ENCODE peak calls at places on chromosomes 12 and 14, in six cellular contexts. One of them, this sample, is unnamed.

GRCh38 chr12:113933201-113933786 is 32.8 kb downstream of the RBM19 start:
- DNase-seq in K562: peak
- DNase-seq in GM12878: no peak
- DNase-seq in GM12891: no peak
- DNase-seq in HepG2: no peak
- DNase-seq in H1: no peak
- DNase-seq in this sample: no peak

GRCh38 chr12:113040722-113041168 is 15.8 kb upstream of the DTX1 start:
- DNase-seq in K562: no peak
- DNase-seq in GM12878: no peak
- DNase-seq in HepG2: peak
- DNase-seq in H1: no peak
- DNase-seq in GM12891: no peak
- DNase-seq in this sample: no peak

GRCh38 chr12:63196168-63196567 is 45.2 kb upstream of the AVPR1A start:
- DNase-seq in K562: no peak
- DNase-seq in GM12878: no peak
- DNase-seq in HepG2: no peak
- DNase-seq in GM12891: no peak
- DNase-seq in H1: no peak
- DNase-seq in this sample: no peak

GRCh38 chr12:11969437-11970154 is 101.1 kb upstream of the BCL2L14 start:
- DNase-seq in H1: no peak
- DNase-seq in HepG2: no peak
- DNase-seq in GM12878: peak
- DNase-seq in K562: no peak
- DNase-seq in GM12891: peak
- DNase-seq in this sample: peak

GRCh38 chr12:32211066-32211768 is 104.6 kb downstream of the BICD1 start:
- DNase-seq in K562: no peak
- DNase-seq in GM12878: no peak
- DNase-seq in GM12891: no peak
- DNase-seq in HepG2: no peak
- DNase-seq in H1: no peak
- DNase-seq in this sample: no peak

GRCh38 chr14:72830786-72831583 is 62.9 kb downstream of the DPF3 start:
- DNase-seq in GM12891: no peak
- DNase-seq in K562: no peak
- DNase-seq in H1: no peak
- DNase-seq in GM12878: no peak
- DNase-seq in HepG2: no peak
- DNase-seq in this sample: no peak

GRCh38 chr14:56131004-56131864 is 13.0 kb downstream of the PELI2 start:
- DNase-seq in HepG2: no peak
- DNase-seq in H1: no peak
- DNase-seq in GM12878: no peak
- DNase-seq in GM12891: no peak
- DNase-seq in K562: no peak
- DNase-seq in this sample: no peak

GRCh38 chr14:20748439-20748838 is 2.8 kb downstream of the EDDM3A start:
- DNase-seq in GM12891: no peak
- DNase-seq in K562: no peak
- DNase-seq in HepG2: no peak
- DNase-seq in H1: no peak
- DNase-seq in GM12878: no peak
- DNase-seq in this sample: no peak

GRCh38 chr14:72104011-72104613 is 171.9 kb downstream of the RGS6 start:
- DNase-seq in GM12891: peak
- DNase-seq in HepG2: no peak
- DNase-seq in H1: peak
- DNase-seq in GM12878: no peak
- DNase-seq in K562: peak
- DNase-seq in this sample: peak

GRCh38 chr12:124388679-124389536 is 94.0 kb downstream of the RFLNA start:
- DNase-seq in H1: peak
- DNase-seq in GM12891: no peak
- DNase-seq in GM12878: no peak
- DNase-seq in HepG2: peak
- DNase-seq in K562: no peak
- DNase-seq in this sample: no peak

GRCh38 chr14:68780358-68781160 is 12.3 kb downstream of the ZFP36L1 start:
- DNase-seq in K562: peak
- DNase-seq in HepG2: no peak
- DNase-seq in GM12891: no peak
- DNase-seq in GM12878: no peak
- DNase-seq in H1: no peak
- DNase-seq in this sample: no peak

GRCh38 chr14:43411841-43412240 is 1095.2 kb downstream of the FSCB start:
- DNase-seq in GM12891: no peak
- DNase-seq in K562: no peak
- DNase-seq in HepG2: no peak
- DNase-seq in GM12878: no peak
- DNase-seq in H1: no peak
- DNase-seq in this sample: no peak

GRCh38 chr12:130446846-130447654 is 109.4 kb downstream of the PIWIL1 start:
- DNase-seq in H1: no peak
- DNase-seq in HepG2: no peak
- DNase-seq in K562: no peak
- DNase-seq in GM12891: no peak
- DNase-seq in GM12878: no peak
- DNase-seq in this sample: no peak

GRCh38 chr14:72699433-72699832 is 194.5 kb downstream of the DPF3 start:
- DNase-seq in H1: no peak
- DNase-seq in HepG2: no peak
- DNase-seq in GM12878: no peak
- DNase-seq in GM12891: no peak
- DNase-seq in K562: no peak
- DNase-seq in this sample: no peak

GRCh38 chr12:103928736-103929050 is 1.5 kb upstream of the HSP90B1 start:
- DNase-seq in HepG2: no peak
- DNase-seq in K562: no peak
- DNase-seq in GM12891: no peak
- DNase-seq in GM12878: peak
- DNase-seq in H1: no peak
- DNase-seq in this sample: no peak

GRCh38 chr14:89502966-89503365 is 85.9 kb upstream of the FOXN3 start:
- DNase-seq in GM12891: no peak
- DNase-seq in H1: peak
- DNase-seq in GM12878: no peak
- DNase-seq in HepG2: no peak
- DNase-seq in K562: no peak
- DNase-seq in this sample: no peak

GRCh38 chr12:55074771-55075170 is 51.4 kb upstream of the OR9K2 start:
- DNase-seq in GM12878: no peak
- DNase-seq in HepG2: no peak
- DNase-seq in GM12891: no peak
- DNase-seq in K562: no peak
- DNase-seq in H1: no peak
- DNase-seq in this sample: no peak

GRCh38 chr12:88960213-88960878 is 380.1 kb upstream of the KITLG start:
- DNase-seq in HepG2: peak
- DNase-seq in GM12878: no peak
- DNase-seq in GM12891: no peak
- DNase-seq in K562: no peak
- DNase-seq in H1: no peak
- DNase-seq in this sample: no peak

GRCh38 chr12:32444895-32445294 is 45.5 kb downstream of the FGD4 start:
- DNase-seq in K562: peak
- DNase-seq in H1: no peak
- DNase-seq in GM12891: no peak
- DNase-seq in HepG2: peak
- DNase-seq in GM12878: no peak
- DNase-seq in this sample: no peak

GRCh38 chr14:61196792-61197191 is 84.3 kb downstream of the TMEM30B start:
- DNase-seq in HepG2: peak
- DNase-seq in GM12891: no peak
- DNase-seq in K562: no peak
- DNase-seq in GM12878: no peak
- DNase-seq in H1: no peak
- DNase-seq in this sample: no peak

GRCh38 chr12:62291888-62292760 is 31.9 kb downstream of the USP15 start:
- DNase-seq in HepG2: peak
- DNase-seq in GM12878: no peak
- DNase-seq in GM12891: no peak
- DNase-seq in K562: no peak
- DNase-seq in H1: no peak
- DNase-seq in this sample: no peak

GRCh38 chr14:70096866-70097265 is 91.9 kb downstream of the SLC8A3 start:
- DNase-seq in H1: no peak
- DNase-seq in K562: peak
- DNase-seq in GM12878: no peak
- DNase-seq in HepG2: peak
- DNase-seq in GM12891: no peak
- DNase-seq in this sample: no peak

GRCh38 chr14:65462411-65462810 is 49.9 kb downstream of the FUT8 start:
- DNase-seq in H1: no peak
- DNase-seq in GM12891: peak
- DNase-seq in HepG2: no peak
- DNase-seq in K562: no peak
- DNase-seq in GM12878: peak
- DNase-seq in this sample: no peak

GRCh38 chr12:124385219-124385969 is 90.5 kb downstream of the RFLNA start:
- DNase-seq in GM12878: no peak
- DNase-seq in H1: no peak
- DNase-seq in K562: no peak
- DNase-seq in HepG2: no peak
- DNase-seq in GM12891: no peak
- DNase-seq in this sample: no peak

GRCh38 chr12:104724992-104725585 is 233.0 kb downstream of the SLC41A2 start:
- DNase-seq in HepG2: no peak
- DNase-seq in H1: no peak
- DNase-seq in GM12878: no peak
- DNase-seq in GM12891: no peak
- DNase-seq in K562: peak
- DNase-seq in this sample: no peak

GRCh38 chr12:92827836-92828431 is 101.2 kb downstream of the EEA1 start:
- DNase-seq in HepG2: peak
- DNase-seq in H1: no peak
- DNase-seq in K562: peak
- DNase-seq in GM12891: no peak
- DNase-seq in GM12878: peak
- DNase-seq in this sample: peak

GRCh38 chr14:93042968-93043940 is 72.5 kb downstream of the ITPK1 start:
- DNase-seq in K562: no peak
- DNase-seq in H1: no peak
- DNase-seq in GM12878: no peak
- DNase-seq in GM12891: no peak
- DNase-seq in HepG2: peak
- DNase-seq in this sample: no peak

GRCh38 chr12:43880547-43880946 is 44.7 kb downstream of the TMEM117 start:
- DNase-seq in K562: no peak
- DNase-seq in HepG2: no peak
- DNase-seq in GM12891: no peak
- DNase-seq in H1: no peak
- DNase-seq in GM12878: no peak
- DNase-seq in this sample: no peak
- TF ChIP-seq POLR2AphosphoS5 in K562: no peak
- TF ChIP-seq POLR2AphosphoS5 in HepG2: no peak
- TF ChIP-seq POLR2AphosphoS5 in GM12891: no peak
- TF ChIP-seq POLR2AphosphoS5 in H1: no peak
- TF ChIP-seq POLR2AphosphoS5 in GM12878: no peak
- TF ChIP-seq POLR2AphosphoS5 in this sample: no peak

DNA sequence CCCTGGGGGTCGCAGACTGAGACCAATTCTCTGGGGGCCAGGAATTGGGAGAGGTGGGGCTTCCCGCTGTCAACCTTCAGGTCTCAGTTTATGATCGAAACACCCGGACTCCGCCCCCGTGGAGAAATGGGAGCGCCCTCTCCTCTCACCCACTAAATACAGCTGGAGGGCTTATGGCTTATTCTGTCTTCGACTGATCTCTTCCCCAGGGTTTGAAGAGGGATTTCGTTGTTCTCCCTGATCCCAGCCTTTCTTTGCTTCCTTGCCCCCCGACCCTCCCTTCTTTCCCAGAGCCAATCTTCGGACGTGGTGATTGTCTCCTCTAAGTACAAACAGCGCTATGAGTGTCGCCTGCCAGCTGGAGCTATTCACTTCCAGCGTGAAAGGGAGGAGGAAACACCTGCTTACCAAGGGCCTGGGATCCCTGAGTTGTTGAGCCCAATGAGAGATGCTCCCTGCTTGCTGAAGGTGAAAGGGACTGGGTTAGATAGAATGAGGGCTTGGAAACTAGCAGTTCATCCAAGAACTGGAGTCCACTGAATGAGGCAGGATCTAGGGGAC is 607 bp downstream of the OS9 start:
- DNase-seq in GM12878: no peak
- DNase-seq in H1: no peak
- DNase-seq in GM12891: no peak
- DNase-seq in K562: peak
- DNase-seq in HepG2: no peak
- DNase-seq in this sample: no peak
- TF ChIP-seq POLR2A in GM12878: no peak
- TF ChIP-seq POLR2A in H1: no peak
- TF ChIP-seq POLR2A in GM12891: no peak
- TF ChIP-seq POLR2A in K562: no peak
- TF ChIP-seq POLR2A in HepG2: no peak
- TF ChIP-seq POLR2A in this sample: no peak

DNA sequence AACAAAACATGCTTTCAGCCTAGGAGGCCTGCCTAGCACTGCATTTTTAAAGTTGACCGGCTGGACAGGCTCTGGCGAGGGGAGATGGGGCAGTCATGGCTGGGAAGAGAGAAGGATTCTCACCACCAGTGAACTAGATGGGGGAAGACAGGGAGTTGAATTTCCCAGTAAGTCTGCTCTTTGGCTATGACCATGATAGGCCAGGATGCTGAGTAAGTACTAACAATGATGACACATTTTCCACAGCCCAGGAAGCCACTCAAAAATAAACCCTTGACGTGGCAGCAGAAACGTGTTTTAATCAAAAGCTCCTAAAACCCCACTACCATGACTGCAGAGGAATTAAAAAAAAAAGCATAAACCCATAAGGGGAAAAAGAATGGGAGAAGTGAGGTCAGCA is 19.0 kb downstream of the KCTD10 start:
- DNase-seq in HepG2: no peak
- DNase-seq in GM12891: no peak
- DNase-seq in GM12878: no peak
- DNase-seq in H1: no peak
- DNase-seq in K562: no peak
- DNase-seq in this sample: no peak
- TF ChIP-seq TAF1 in HepG2: no peak
- TF ChIP-seq TAF1 in GM12891: no peak
- TF ChIP-seq TAF1 in GM12878: no peak
- TF ChIP-seq TAF1 in H1: no peak
- TF ChIP-seq TAF1 in K562: no peak
- TF ChIP-seq TAF1 in this sample: no peak

GRCh38 chr12:110733089-110733715 is 9.5 kb downstream of the PPP1CC start:
- DNase-seq in H1: no peak
- DNase-seq in HepG2: no peak
- DNase-seq in GM12878: no peak
- DNase-seq in K562: no peak
- DNase-seq in GM12891: no peak
- DNase-seq in this sample: no peak
- TF ChIP-seq POLR2AphosphoS5 in H1: no peak
- TF ChIP-seq POLR2AphosphoS5 in HepG2: no peak
- TF ChIP-seq POLR2AphosphoS5 in GM12878: no peak
- TF ChIP-seq POLR2AphosphoS5 in K562: no peak
- TF ChIP-seq POLR2AphosphoS5 in GM12891: no peak
- TF ChIP-seq POLR2AphosphoS5 in this sample: no peak

GRCh38 chr12:64672925-64673409 is 62.7 kb downstream of the RASSF3 start:
- DNase-seq in H1: no peak
- DNase-seq in HepG2: peak
- DNase-seq in K562: peak
- DNase-seq in GM12891: no peak
- DNase-seq in GM12878: no peak
- DNase-seq in this sample: no peak
- TF ChIP-seq POLR2A in H1: no peak
- TF ChIP-seq POLR2A in HepG2: no peak
- TF ChIP-seq POLR2A in K562: no peak
- TF ChIP-seq POLR2A in GM12891: no peak
- TF ChIP-seq POLR2A in GM12878: no peak
- TF ChIP-seq POLR2A in this sample: no peak